ENCODE peak calls at places on chromosomes 12 and 14, in five cellular contexts. One of them, this sample, is unnamed.

GRCh38 chr12:128712622-128713021 is 111.1 kb downstream of the SLC15A4 start:
- DNase-seq in A549: no peak
- DNase-seq in K562: no peak
- DNase-seq in IMR-90: no peak
- DNase-seq in GM12878: no peak
- DNase-seq in this sample: no peak

GRCh38 chr12:89383235-89384049 is 31.1 kb upstream of the DUSP6 start:
- DNase-seq in A549: no peak
- DNase-seq in K562: no peak
- DNase-seq in IMR-90: peak
- DNase-seq in GM12878: no peak
- DNase-seq in this sample: peak

GRCh38 chr12:45458854-45459807 is 243.2 kb downstream of the ANO6 start:
- DNase-seq in A549: no peak
- DNase-seq in GM12878: no peak
- DNase-seq in K562: no peak
- DNase-seq in IMR-90: peak
- DNase-seq in this sample: no peak

GRCh38 chr12:42482086-42482819 is 107.3 kb downstream of the PRICKLE1 start:
- DNase-seq in A549: peak
- DNase-seq in K562: no peak
- DNase-seq in GM12878: no peak
- DNase-seq in IMR-90: peak
- DNase-seq in this sample: peak

GRCh38 chr12:82805812-82806497 is 119.2 kb downstream of the TMTC2 start:
- DNase-seq in A549: no peak
- DNase-seq in K562: no peak
- DNase-seq in GM12878: no peak
- DNase-seq in IMR-90: peak
- DNase-seq in this sample: no peak

GRCh38 chr12:25106818-25107217 is 88.1 kb downstream of the DNAI7 start:
- DNase-seq in IMR-90: peak
- DNase-seq in GM12878: no peak
- DNase-seq in A549: no peak
- DNase-seq in K562: no peak
- DNase-seq in this sample: no peak

GRCh38 chr14:29529418-29529817 is 398.2 kb downstream of the PRKD1 start:
- DNase-seq in GM12878: no peak
- DNase-seq in K562: peak
- DNase-seq in A549: no peak
- DNase-seq in IMR-90: peak
- DNase-seq in this sample: peak

GRCh38 chr12:79776111-79776510 is 85.3 kb upstream of the PAWR start:
- DNase-seq in GM12878: no peak
- DNase-seq in IMR-90: peak
- DNase-seq in A549: no peak
- DNase-seq in K562: no peak
- DNase-seq in this sample: peak

GRCh38 chr12:94149781-94150482 is 1.6 kb downstream of the PLXNC1 start:
- DNase-seq in GM12878: no peak
- DNase-seq in K562: no peak
- DNase-seq in IMR-90: no peak
- DNase-seq in A549: peak
- DNase-seq in this sample: no peak

GRCh38 chr12:58918475-58918874 is 1.8 kb downstream of the LRIG3 start:
- DNase-seq in IMR-90: peak
- DNase-seq in GM12878: no peak
- DNase-seq in A549: no peak
- DNase-seq in K562: no peak
- DNase-seq in this sample: no peak

GRCh38 chr12:122125452-122126341 is 47.1 kb downstream of the MLXIP start:
- DNase-seq in A549: no peak
- DNase-seq in IMR-90: no peak
- DNase-seq in K562: no peak
- DNase-seq in GM12878: no peak
- DNase-seq in this sample: no peak

GRCh38 chr14:39880106-39880695 is 448.0 kb upstream of the FBXO33 start:
- DNase-seq in IMR-90: no peak
- DNase-seq in GM12878: no peak
- DNase-seq in K562: no peak
- DNase-seq in A549: no peak
- DNase-seq in this sample: no peak

GRCh38 chr12:114218136-114218535 is 187.8 kb downstream of the TBX5 start:
- DNase-seq in K562: no peak
- DNase-seq in GM12878: no peak
- DNase-seq in IMR-90: no peak
- DNase-seq in A549: no peak
- DNase-seq in this sample: no peak

GRCh38 chr12:52636189-52636588 is 15.8 kb downstream of the KRT2 start:
- DNase-seq in K562: no peak
- DNase-seq in GM12878: no peak
- DNase-seq in IMR-90: no peak
- DNase-seq in A549: no peak
- DNase-seq in this sample: no peak

GRCh38 chr12:42442328-42442759 is 116.4 kb downstream of the PPHLN1 start:
- DNase-seq in GM12878: no peak
- DNase-seq in A549: no peak
- DNase-seq in K562: peak
- DNase-seq in IMR-90: no peak
- DNase-seq in this sample: peak

GRCh38 chr12:109069307-109070231 is 17.2 kb downstream of the USP30 start:
- DNase-seq in A549: no peak
- DNase-seq in IMR-90: no peak
- DNase-seq in K562: no peak
- DNase-seq in GM12878: no peak
- DNase-seq in this sample: peak

GRCh38 chr12:22687677-22688076 is 62.7 kb downstream of the ETNK1 start:
- DNase-seq in IMR-90: peak
- DNase-seq in K562: no peak
- DNase-seq in GM12878: peak
- DNase-seq in A549: no peak
- DNase-seq in this sample: no peak

GRCh38 chr14:101464310-101464983 is 96.8 kb upstream of the DIO3 start:
- DNase-seq in GM12878: no peak
- DNase-seq in A549: no peak
- DNase-seq in K562: no peak
- DNase-seq in IMR-90: no peak
- DNase-seq in this sample: no peak

GRCh38 chr12:70948976-70949336 is 28.4 kb upstream of the PTPRR start:
- DNase-seq in K562: no peak
- DNase-seq in IMR-90: no peak
- DNase-seq in A549: no peak
- DNase-seq in GM12878: no peak
- DNase-seq in this sample: no peak

GRCh38 chr14:73865536-73866113 is 14.0 kb downstream of the PTGR2 start:
- DNase-seq in K562: no peak
- DNase-seq in IMR-90: no peak
- DNase-seq in A549: no peak
- DNase-seq in GM12878: no peak
- DNase-seq in this sample: no peak

GRCh38 chr12:24045816-24046257 is 96.4 kb upstream of the SOX5 start:
- DNase-seq in GM12878: no peak
- DNase-seq in IMR-90: peak
- DNase-seq in K562: peak
- DNase-seq in A549: no peak
- DNase-seq in this sample: peak

GRCh38 chr14:36683083-36683724 is 21.5 kb downstream of the PAX9 start:
- DNase-seq in K562: no peak
- DNase-seq in GM12878: no peak
- DNase-seq in IMR-90: no peak
- DNase-seq in A549: no peak
- DNase-seq in this sample: no peak

GRCh38 chr14:95455246-95455645 is 61.2 kb downstream of the SYNE3 start:
- DNase-seq in GM12878: no peak
- DNase-seq in IMR-90: no peak
- DNase-seq in A549: no peak
- DNase-seq in K562: no peak
- DNase-seq in this sample: no peak

GRCh38 chr14:89277229-89277628 is 139.8 kb downstream of the FOXN3 start:
- DNase-seq in GM12878: no peak
- DNase-seq in K562: no peak
- DNase-seq in A549: no peak
- DNase-seq in IMR-90: no peak
- DNase-seq in this sample: no peak

GRCh38 chr12:104844123-104844522 is 114.0 kb downstream of the SLC41A2 start:
- DNase-seq in K562: no peak
- DNase-seq in GM12878: no peak
- DNase-seq in A549: no peak
- DNase-seq in IMR-90: no peak
- DNase-seq in this sample: no peak

GRCh38 chr12:93978553-93978952 is 169.8 kb upstream of the PLXNC1 start:
- DNase-seq in IMR-90: peak
- DNase-seq in GM12878: no peak
- DNase-seq in A549: no peak
- DNase-seq in K562: peak
- DNase-seq in this sample: no peak

GRCh38 chr14:24232121-24232644 is at the start of gene NEDD8:
- DNase-seq in GM12878: peak
- DNase-seq in A549: peak
- DNase-seq in IMR-90: peak
- DNase-seq in K562: peak
- DNase-seq in this sample: peak

DNA sequence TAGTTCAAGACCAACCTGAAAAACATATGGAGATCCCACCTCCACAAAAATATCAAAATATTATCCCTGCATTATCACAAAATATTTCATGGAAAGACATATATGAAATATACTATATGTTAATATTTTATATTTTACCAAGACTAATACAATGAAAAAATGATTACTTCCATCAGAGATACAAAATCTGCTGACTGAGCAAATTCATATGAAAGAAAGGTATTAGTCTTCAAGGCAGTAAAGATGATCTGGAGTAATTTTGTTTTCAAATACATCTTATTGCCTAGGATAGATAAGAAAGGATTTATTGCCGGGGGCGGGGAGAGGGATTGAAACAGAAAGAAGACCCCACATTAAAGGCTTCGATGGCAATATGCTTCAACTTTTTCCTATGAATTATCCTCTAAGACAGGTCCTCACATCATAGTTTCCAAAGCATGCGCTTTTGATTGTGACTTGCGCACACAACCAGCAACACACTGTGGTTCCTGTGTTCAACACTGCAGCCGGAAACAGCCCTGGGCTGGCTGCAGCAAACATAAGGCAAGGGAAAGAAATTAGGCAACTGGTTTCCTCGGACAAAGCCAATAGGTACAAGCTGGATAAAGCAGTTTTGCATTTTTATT is 83.2 kb downstream of the SPPL3 start:
- DNase-seq in A549: no peak
- DNase-seq in GM12878: no peak
- DNase-seq in K562: no peak
- DNase-seq in IMR-90: no peak
- DNase-seq in this sample: no peak
- TF ChIP-seq CEBPB in A549: no peak
- TF ChIP-seq CEBPB in GM12878: no peak
- TF ChIP-seq CEBPB in K562: no peak
- TF ChIP-seq CEBPB in IMR-90: no peak
- TF ChIP-seq CEBPB in this sample: no peak

DNA sequence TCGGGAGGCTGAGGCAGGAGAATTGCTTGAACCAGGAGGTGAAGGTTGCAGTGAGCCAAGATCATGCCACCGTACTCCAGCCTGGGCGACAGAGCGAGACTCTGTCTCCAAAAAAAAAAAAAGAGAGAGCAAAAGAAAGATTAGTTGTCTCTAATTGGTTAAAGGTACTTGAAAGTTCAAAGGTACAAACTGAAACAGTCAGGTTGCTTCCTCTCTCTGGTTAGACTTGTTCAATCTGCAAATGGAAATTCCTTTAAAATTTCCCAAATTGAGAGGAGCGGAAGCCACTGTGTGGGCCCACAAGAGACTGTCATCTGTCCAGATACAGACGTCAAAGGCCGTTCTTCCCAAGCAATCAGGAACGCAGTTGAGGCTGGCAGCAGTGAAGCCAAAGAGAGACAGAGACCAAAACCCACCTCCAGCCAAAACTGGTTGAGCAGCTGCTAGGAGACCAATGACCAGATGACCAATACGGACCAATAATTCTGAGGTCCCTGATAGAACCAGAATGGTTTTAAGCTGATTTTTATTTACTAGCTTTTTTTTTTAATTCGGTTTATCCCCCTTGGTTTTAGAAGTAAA is 63.6 kb downstream of the GCH1 start:
- DNase-seq in A549: no peak
- DNase-seq in IMR-90: no peak
- DNase-seq in GM12878: no peak
- DNase-seq in K562: no peak
- DNase-seq in this sample: no peak
- H3K4me3 ChIP-seq in A549: no peak
- H3K4me3 ChIP-seq in IMR-90: no peak
- H3K4me3 ChIP-seq in GM12878: no peak
- H3K4me3 ChIP-seq in K562: no peak
- H3K4me3 ChIP-seq in this sample: no peak

DNA sequence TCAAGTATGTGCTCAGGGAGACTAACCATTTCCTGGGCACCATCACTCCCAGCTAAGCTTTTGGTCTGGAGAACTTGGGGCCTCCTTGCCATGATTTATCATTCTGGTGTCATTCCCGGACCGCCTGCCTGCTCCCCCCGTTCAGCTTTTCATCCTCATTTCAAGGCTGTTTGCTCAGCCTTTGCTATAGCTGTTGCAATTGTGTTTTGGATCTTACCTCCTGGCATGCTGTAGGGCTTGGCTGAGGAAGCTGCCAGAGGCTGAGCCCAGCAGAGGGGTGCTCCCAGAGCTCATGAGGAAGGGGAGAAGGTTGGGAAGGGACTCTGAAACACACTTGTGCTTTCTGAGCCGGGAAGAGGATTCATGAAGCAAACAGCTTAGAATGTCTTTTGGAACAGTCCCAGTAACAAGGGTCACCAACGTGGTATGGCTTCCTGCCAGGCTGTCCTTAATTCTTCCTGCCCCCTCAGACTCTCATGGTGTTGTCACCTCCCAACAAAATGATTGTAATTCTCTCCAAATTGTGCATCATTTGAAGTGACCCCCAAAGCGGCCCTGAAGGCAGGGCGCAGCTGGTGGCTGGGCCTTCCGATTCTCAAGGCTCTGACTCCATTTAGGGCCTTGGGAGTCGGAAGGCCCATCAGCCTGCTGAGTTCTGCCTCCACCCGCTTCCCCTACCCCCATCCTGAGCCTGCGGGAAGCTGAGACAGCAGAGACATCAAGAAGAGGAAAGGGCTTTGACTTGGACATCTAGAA is 111.9 kb upstream of the ARHGAP5 start:
- DNase-seq in K562: no peak
- DNase-seq in IMR-90: no peak
- DNase-seq in A549: no peak
- DNase-seq in GM12878: no peak
- DNase-seq in this sample: no peak
- TF ChIP-seq RFX5 in K562: no peak
- TF ChIP-seq RFX5 in IMR-90: no peak
- TF ChIP-seq RFX5 in A549: no peak
- TF ChIP-seq RFX5 in GM12878: no peak
- TF ChIP-seq RFX5 in this sample: no peak

DNA sequence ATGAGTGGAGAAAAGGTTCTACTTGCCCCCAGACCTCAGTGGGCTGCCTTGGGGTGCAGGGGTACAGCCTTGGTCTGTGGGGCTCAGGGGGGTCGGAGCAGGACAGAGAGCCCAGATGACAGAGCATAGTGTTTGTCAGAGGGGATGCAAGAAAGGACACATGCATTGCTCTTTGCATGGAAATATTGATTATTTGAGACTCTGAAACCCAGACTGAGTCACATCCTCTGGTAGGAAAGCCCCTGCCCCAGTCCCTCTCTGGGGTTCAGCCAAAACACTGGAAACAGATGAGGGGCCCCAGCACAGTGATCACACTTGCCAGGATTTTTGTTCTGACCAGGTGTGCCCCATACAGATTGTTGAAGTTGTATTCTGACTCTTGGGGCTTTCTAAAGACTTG is 1094.4 kb downstream of the BCL11B start:
- DNase-seq in A549: no peak
- DNase-seq in IMR-90: no peak
- DNase-seq in GM12878: no peak
- DNase-seq in K562: no peak
- DNase-seq in this sample: no peak
- TF ChIP-seq CEBPB in A549: no peak
- TF ChIP-seq CEBPB in IMR-90: no peak
- TF ChIP-seq CEBPB in GM12878: no peak
- TF ChIP-seq CEBPB in K562: no peak
- TF ChIP-seq CEBPB in this sample: no peak

This sample was measured in HepG2.